ENCODE peak calls at places on chromosomes 1 and 21, in seven cellular contexts. M is AG08396, P is kidney epithelial cell, V is fibroblast of the aortic adventitia, A is NCI-H1092, S is activated T-helper 1 cell treated with Interleukin-2 at 50 U/mL for 16 hours, B is pancreas. J is an unnamed sample.

GRCh38 chr1:178530037-178530402 is 17.1 kb downstream of the TEX35 start:
- DNase-seq in M (peak; percentile 86), P (peak; percentile 79), V (peak; percentile 44), A (no peak), S (no peak), B (no peak), J (no peak)

GRCh38 chr21:24938592-24938991 is 668.7 kb downstream of the MRPL39 start:
- DNase-seq in M (no peak), P (no peak), V (no peak), A (peak; percentile 1), S (no peak), B (no peak), J (no peak)

GRCh38 chr1:161196521-161197451 is 2.1 kb downstream of the ADAMTS4 start:
- DNase-seq in M (peak; percentile 57), P (no peak), V (peak; percentile 89), A (no peak), S (no peak), B (no peak), J (no peak)

GRCh38 chr1:85349224-85349623 is 72.8 kb upstream of the BCL10 start:
- DNase-seq in M (no peak), P (no peak), V (no peak), A (no peak), S (no peak), B (no peak), J (no peak)

GRCh38 chr1:66533804-66534745 is at the start of gene SGIP1:
- DNase-seq in M (peak; percentile 74), P (no peak), V (peak; percentile 54), A (peak; percentile 60), S (no peak), B (peak; percentile 7), J (no peak)

GRCh38 chr1:63807063-63807462 is 33.2 kb downstream of the ROR1 start:
- DNase-seq in M (no peak), P (no peak), V (no peak), A (no peak), S (no peak), B (no peak), J (no peak)

GRCh38 chr1:44511769-44512168 is 106.7 kb downstream of the RNF220 start:
- DNase-seq in M (no peak), P (no peak), V (no peak), A (no peak), S (no peak), B (no peak), J (no peak)

GRCh38 chr1:7101187-7101586 is 315.9 kb downstream of the CAMTA1 start:
- DNase-seq in M (no peak), P (no peak), V (no peak), A (no peak), S (no peak), B (no peak), J (no peak)

GRCh38 chr21:26120833-26121232 is 49.7 kb downstream of the APP start:
- DNase-seq in M (no peak), P (no peak), V (no peak), A (no peak), S (no peak), B (no peak), J (no peak)

GRCh38 chr1:39787468-39787867 is 1.2 kb downstream of the BMP8B start:
- DNase-seq in M (no peak), P (no peak), V (no peak), A (no peak), S (no peak), B (no peak), J (no peak)

GRCh38 chr1:108503062-108503740 is 53.1 kb downstream of the NBPF6 start:
- DNase-seq in M (peak; percentile 72), P (peak; percentile 19), V (peak; percentile 90), A (no peak), S (no peak), B (no peak), J (peak; percentile 17)

GRCh38 chr1:175422122-175422521 is 229.5 kb upstream of the KIAA0040 start:
- DNase-seq in M (no peak), P (no peak), V (no peak), A (no peak), S (no peak), B (no peak), J (no peak)

GRCh38 chr1:234581063-234581714 is 28.8 kb downstream of the IRF2BP2 start:
- DNase-seq in M (no peak), P (no peak), V (no peak), A (no peak), S (no peak), B (no peak), J (no peak)

GRCh38 chr1:155944396-155944728 is 2.9 kb downstream of the RXFP4 start:
- DNase-seq in M (no peak), P (no peak), V (no peak), A (peak; percentile 59), S (no peak), B (no peak), J (no peak)

GRCh38 chr1:168643152-168643551 is 66.7 kb downstream of the XCL1 start:
- DNase-seq in M (peak; percentile 8), P (no peak), V (peak; percentile 90), A (no peak), S (no peak), B (no peak), J (no peak)

GRCh38 chr1:160415696-160416298 is 15.4 kb downstream of the VANGL2 start:
- DNase-seq in M (no peak), P (no peak), V (no peak), A (no peak), S (no peak), B (no peak), J (no peak)

GRCh38 chr1:177307771-177308170 is 137.0 kb downstream of the BRINP2 start:
- DNase-seq in M (no peak), P (no peak), V (peak; percentile 41), A (no peak), S (no peak), B (no peak), J (no peak)

GRCh38 chr1:67716800-67717199 is 31.8 kb downstream of the GADD45A start:
- DNase-seq in M (no peak), P (no peak), V (peak; percentile 66), A (no peak), S (no peak), B (no peak), J (no peak)

GRCh38 chr1:240492832-240493440 is 119.0 kb downstream of the GREM2 start:
- DNase-seq in M (no peak), P (no peak), V (no peak), A (no peak), S (no peak), B (no peak), J (peak; percentile 78)

GRCh38 chr21:45294509-45295291 is 7.0 kb upstream of the POFUT2 start:
- DNase-seq in M (peak; percentile 95), P (peak; percentile 83), V (peak; percentile 97), A (no peak), S (no peak), B (no peak), J (peak; percentile 62)

GRCh38 chr1:185154912-185155513 is 1.7 kb downstream of the TRMT1L start:
- DNase-seq in M (no peak), P (no peak), V (peak; percentile 26), A (no peak), S (no peak), B (no peak), J (no peak)

GRCh38 chr1:115051850-115052249 is 22.2 kb downstream of the TSHB start:
- DNase-seq in M (no peak), P (no peak), V (no peak), A (no peak), S (no peak), B (no peak), J (no peak)

GRCh38 chr1:105492941-105493340 is 1563.5 kb upstream of the PRMT6 start:
- DNase-seq in M (no peak), P (no peak), V (peak; percentile 1), A (no peak), S (no peak), B (no peak), J (no peak)

GRCh38 chr1:45721207-45721606 is 29.2 kb downstream of the IPP start:
- DNase-seq in M (peak; percentile 34), P (no peak), V (peak; percentile 4), A (no peak), S (no peak), B (no peak), J (no peak)

GRCh38 chr1:224333309-224333926 is 3.4 kb upstream of the NVL start:
- DNase-seq in M (peak; percentile 35), P (no peak), V (peak; percentile 77), A (peak; percentile 25), S (no peak), B (no peak), J (no peak)

GRCh38 chr1:96473791-96474452 is 247.7 kb upstream of the PTBP2 start:
- DNase-seq in M (peak; percentile 23), P (peak; percentile 57), V (peak; percentile 51), A (no peak), S (no peak), B (no peak), J (no peak)

GRCh38 chr1:172790245-172790644 is 131.3 kb downstream of the FASLG start:
- DNase-seq in M (no peak), P (no peak), V (no peak), A (no peak), S (no peak), B (no peak), J (no peak)

GRCh38 chr1:110647254-110647891 is 27.4 kb downstream of the KCNA3 start:
- DNase-seq in M (peak; percentile 18), P (no peak), V (peak; percentile 31), A (no peak), S (no peak), B (no peak), J (no peak)

GRCh38 chr1:53896673-53897229 is 2.8 kb downstream of the DIO1 start:
- DNase-seq in M (peak; percentile 60), P (peak; percentile 43), V (peak; percentile 93), A (no peak), S (no peak), B (no peak), J (no peak)

J was measured in H1.